ENCODE peak calls at places on chromosomes 4 and X, in five cellular contexts. One of them, this sample, is unnamed. For H3K4me1, the result is how much of the 10 kb centered on the place peaks cover.

GRCh38 chr4:183142566-183143545 is 43.8 kb downstream of the WWC2 start:
- DNase-seq in MM.1S: no peak
- DNase-seq in neural progenitor cell: no peak
- DNase-seq in IMR-90: peak
- DNase-seq in endodermal cell: no peak
- DNase-seq in this sample: peak

GRCh38 chrX:45295587-45295986 is 94.9 kb upstream of the DIPK2B start:
- DNase-seq in neural progenitor cell: no peak
- DNase-seq in MM.1S: no peak
- DNase-seq in endodermal cell: no peak
- DNase-seq in IMR-90: peak
- DNase-seq in this sample: peak

GRCh38 chr4:7828926-7829325 is 110.7 kb downstream of the AFAP1 start:
- DNase-seq in MM.1S: no peak
- DNase-seq in endodermal cell: no peak
- DNase-seq in neural progenitor cell: no peak
- DNase-seq in IMR-90: peak
- DNase-seq in this sample: peak

GRCh38 chr4:6366581-6366980 is 96.9 kb downstream of the WFS1 start:
- DNase-seq in neural progenitor cell: no peak
- DNase-seq in IMR-90: no peak
- DNase-seq in MM.1S: no peak
- DNase-seq in endodermal cell: no peak
- DNase-seq in this sample: no peak

GRCh38 chrX:137428251-137428661 is 137.7 kb upstream of the ZIC3 start:
- DNase-seq in neural progenitor cell: peak
- DNase-seq in endodermal cell: peak
- DNase-seq in IMR-90: no peak
- DNase-seq in MM.1S: no peak
- DNase-seq in this sample: no peak

GRCh38 chr4:23368081-23368697 is 521.7 kb downstream of the PPARGC1A start:
- DNase-seq in IMR-90: peak
- DNase-seq in MM.1S: no peak
- DNase-seq in neural progenitor cell: peak
- DNase-seq in endodermal cell: peak
- DNase-seq in this sample: no peak

GRCh38 chr4:38889143-38889542 is 21.5 kb downstream of the FAM114A1 start:
- DNase-seq in neural progenitor cell: no peak
- DNase-seq in IMR-90: peak
- DNase-seq in MM.1S: peak
- DNase-seq in endodermal cell: no peak
- DNase-seq in this sample: peak

GRCh38 chr4:124483043-124483906 is 229.3 kb downstream of the ANKRD50 start:
- DNase-seq in endodermal cell: peak
- DNase-seq in MM.1S: no peak
- DNase-seq in IMR-90: peak
- DNase-seq in neural progenitor cell: peak
- DNase-seq in this sample: peak

GRCh38 chr4:162075691-162076090 is 88.1 kb downstream of the FSTL5 start:
- DNase-seq in MM.1S: no peak
- DNase-seq in IMR-90: no peak
- DNase-seq in endodermal cell: no peak
- DNase-seq in neural progenitor cell: no peak
- DNase-seq in this sample: peak

GRCh38 chr4:121070696-121071639 is 1.4 kb downstream of the NDNF start:
- DNase-seq in MM.1S: peak
- DNase-seq in neural progenitor cell: peak
- DNase-seq in endodermal cell: peak
- DNase-seq in IMR-90: no peak
- DNase-seq in this sample: no peak

GRCh38 chr4:41287005-41287404 is 30.3 kb downstream of the UCHL1 start:
- DNase-seq in IMR-90: peak
- DNase-seq in neural progenitor cell: no peak
- DNase-seq in endodermal cell: no peak
- DNase-seq in MM.1S: no peak
- DNase-seq in this sample: no peak

GRCh38 chr4:90845777-90846176 is 718.6 kb downstream of the CCSER1 start:
- DNase-seq in MM.1S: peak
- DNase-seq in endodermal cell: no peak
- DNase-seq in IMR-90: no peak
- DNase-seq in neural progenitor cell: no peak
- DNase-seq in this sample: peak

GRCh38 chr4:152398060-152398459 is 137.8 kb downstream of the FBXW7 start:
- DNase-seq in endodermal cell: no peak
- DNase-seq in MM.1S: no peak
- DNase-seq in neural progenitor cell: peak
- DNase-seq in IMR-90: peak
- DNase-seq in this sample: no peak

GRCh38 chrX:45903781-45904201 is 641.4 kb downstream of the ZNF674 start:
- DNase-seq in endodermal cell: peak
- DNase-seq in IMR-90: no peak
- DNase-seq in MM.1S: no peak
- DNase-seq in neural progenitor cell: peak
- DNase-seq in this sample: no peak

GRCh38 chr4:156255608-156256007 is 301.9 kb upstream of the CTSO start:
- DNase-seq in endodermal cell: no peak
- DNase-seq in neural progenitor cell: no peak
- DNase-seq in MM.1S: no peak
- DNase-seq in IMR-90: no peak
- DNase-seq in this sample: peak

GRCh38 chrX:34656842-34657780 is at the start of gene TMEM47:
- DNase-seq in neural progenitor cell: peak
- DNase-seq in MM.1S: no peak
- DNase-seq in IMR-90: peak
- DNase-seq in endodermal cell: peak
- DNase-seq in this sample: peak

GRCh38 chr4:81786063-81786763 is 314.5 kb upstream of the RASGEF1B start:
- DNase-seq in MM.1S: peak
- DNase-seq in neural progenitor cell: no peak
- DNase-seq in IMR-90: no peak
- DNase-seq in endodermal cell: no peak
- DNase-seq in this sample: no peak

GRCh38 chr4:110612631-110613269 is 10.1 kb downstream of the PITX2 start:
- DNase-seq in IMR-90: no peak
- DNase-seq in endodermal cell: peak
- DNase-seq in neural progenitor cell: no peak
- DNase-seq in MM.1S: no peak
- DNase-seq in this sample: no peak

GRCh38 chr4:8028368-8028767 is 88.7 kb upstream of the AFAP1 start:
- DNase-seq in MM.1S: no peak
- DNase-seq in IMR-90: no peak
- DNase-seq in neural progenitor cell: no peak
- DNase-seq in endodermal cell: no peak
- DNase-seq in this sample: no peak

GRCh38 chr4:2869659-2870058 is 26.0 kb downstream of the ADD1 start:
- DNase-seq in endodermal cell: no peak
- DNase-seq in MM.1S: no peak
- DNase-seq in neural progenitor cell: no peak
- DNase-seq in IMR-90: no peak
- DNase-seq in this sample: no peak
- H3K4me1 ChIP-seq in endodermal cell: under half
- H3K4me1 ChIP-seq in MM.1S: under half
- H3K4me1 ChIP-seq in neural progenitor cell: under half
- H3K4me1 ChIP-seq in IMR-90: under half
- H3K4me1 ChIP-seq in this sample: under half

GRCh38 chr4:1495416-1496115 is 89.3 kb upstream of the NKX1-1 start:
- DNase-seq in neural progenitor cell: no peak
- DNase-seq in endodermal cell: peak
- DNase-seq in MM.1S: no peak
- DNase-seq in IMR-90: no peak
- DNase-seq in this sample: no peak

GRCh38 chr4:1492636-1493539 is 86.6 kb upstream of the NKX1-1 start:
- DNase-seq in endodermal cell: peak
- DNase-seq in MM.1S: no peak
- DNase-seq in IMR-90: no peak
- DNase-seq in neural progenitor cell: no peak
- DNase-seq in this sample: no peak

GRCh38 chr4:1493540-1494287 is 87.5 kb upstream of the NKX1-1 start:
- DNase-seq in endodermal cell: no peak
- DNase-seq in IMR-90: no peak
- DNase-seq in MM.1S: no peak
- DNase-seq in neural progenitor cell: no peak
- DNase-seq in this sample: no peak

GRCh38 chr4:1496116-1496642 is 89.9 kb upstream of the NKX1-1 start:
- DNase-seq in MM.1S: no peak
- DNase-seq in IMR-90: no peak
- DNase-seq in endodermal cell: peak
- DNase-seq in neural progenitor cell: no peak
- DNase-seq in this sample: no peak

GRCh38 chr4:1494416-1495315 is 88.4 kb upstream of the NKX1-1 start:
- DNase-seq in IMR-90: no peak
- DNase-seq in endodermal cell: no peak
- DNase-seq in neural progenitor cell: no peak
- DNase-seq in MM.1S: no peak
- DNase-seq in this sample: no peak
- H3K9ac ChIP-seq in IMR-90: no peak
- H3K9ac ChIP-seq in endodermal cell: no peak
- H3K9ac ChIP-seq in neural progenitor cell: no peak
- H3K9ac ChIP-seq in MM.1S: no peak
- H3K9ac ChIP-seq in this sample: no peak

GRCh38 chrX:2693123-2693438 is 2.0 kb downstream of the CD99 start:
- DNase-seq in IMR-90: no peak
- DNase-seq in MM.1S: no peak
- DNase-seq in endodermal cell: no peak
- DNase-seq in neural progenitor cell: no peak
- DNase-seq in this sample: no peak

GRCh38 chrX:2690856-2691542 is at the start of gene CD99:
- DNase-seq in IMR-90: peak
- DNase-seq in neural progenitor cell: peak
- DNase-seq in endodermal cell: peak
- DNase-seq in MM.1S: peak
- DNase-seq in this sample: peak

GRCh38 chrX:2693526-2694002 is 2.5 kb downstream of the CD99 start:
- DNase-seq in neural progenitor cell: no peak
- DNase-seq in IMR-90: no peak
- DNase-seq in MM.1S: no peak
- DNase-seq in endodermal cell: no peak
- DNase-seq in this sample: no peak

GRCh38 chrX:2691543-2692220 is 587 bp downstream of the CD99 start:
- DNase-seq in neural progenitor cell: peak
- DNase-seq in MM.1S: no peak
- DNase-seq in endodermal cell: no peak
- DNase-seq in IMR-90: peak
- DNase-seq in this sample: peak

DNA sequence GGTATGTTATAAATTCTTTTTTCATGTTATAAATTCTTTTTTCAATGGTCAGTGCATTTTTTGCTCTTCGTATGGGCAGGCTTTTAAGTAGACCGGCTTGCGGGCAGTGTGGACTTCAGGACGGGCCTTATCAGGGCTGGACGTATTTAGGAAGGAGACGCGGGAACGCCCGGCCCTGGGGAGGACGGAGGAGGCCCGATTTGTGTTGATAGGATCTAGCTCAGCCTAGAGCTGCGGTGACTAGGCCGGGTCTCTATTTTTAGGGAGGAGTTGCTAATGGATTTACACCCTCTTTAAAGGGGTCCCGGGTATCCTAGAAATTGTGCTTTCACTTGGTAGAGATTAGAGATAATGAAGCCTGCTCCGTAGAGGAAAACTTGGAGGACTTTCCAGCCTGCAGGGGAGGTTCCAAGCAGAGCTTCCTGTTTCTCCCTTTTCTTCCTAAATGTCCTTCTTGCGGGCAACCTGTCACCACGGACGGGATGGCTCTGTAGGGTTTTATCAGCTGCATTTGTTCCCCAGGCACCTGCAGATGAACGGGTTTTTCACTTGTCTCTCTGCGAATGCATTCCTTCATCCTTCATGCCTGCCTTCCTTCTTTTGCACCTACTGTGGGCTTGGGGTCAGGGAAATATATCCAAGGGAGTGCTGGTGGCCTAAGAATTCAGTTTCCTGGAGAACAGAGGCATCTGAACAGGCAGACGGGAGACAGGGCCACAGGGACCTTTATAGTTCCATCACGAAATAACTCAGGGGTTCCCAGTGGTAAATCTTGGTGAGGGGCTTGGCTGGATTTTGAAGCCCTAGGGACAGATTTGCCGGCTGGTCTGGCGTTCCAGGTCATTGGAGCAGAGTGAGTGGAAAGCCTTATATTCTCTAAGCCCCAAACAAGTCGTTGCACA is 1.4 kb downstream of the CD99 start:
- DNase-seq in neural progenitor cell: peak
- DNase-seq in IMR-90: peak
- DNase-seq in MM.1S: no peak
- DNase-seq in endodermal cell: peak
- DNase-seq in this sample: peak
- H3K4me1 ChIP-seq in neural progenitor cell: under half
- H3K4me1 ChIP-seq in IMR-90: under half
- H3K4me1 ChIP-seq in MM.1S: under half
- H3K4me1 ChIP-seq in endodermal cell: under half
- H3K4me1 ChIP-seq in this sample: under half

GRCh38 chr4:73676881-73677323 is 56.7 kb upstream of the RASSF6 start:
- DNase-seq in neural progenitor cell: no peak
- DNase-seq in MM.1S: no peak
- DNase-seq in IMR-90: peak
- DNase-seq in endodermal cell: no peak
- DNase-seq in this sample: peak

GRCh38 chr4:73676136-73676535 is 55.9 kb upstream of the RASSF6 start:
- DNase-seq in MM.1S: no peak
- DNase-seq in endodermal cell: no peak
- DNase-seq in neural progenitor cell: no peak
- DNase-seq in IMR-90: no peak
- DNase-seq in this sample: no peak

GRCh38 chr4:73675623-73676022 is 55.4 kb upstream of the RASSF6 start:
- DNase-seq in neural progenitor cell: no peak
- DNase-seq in IMR-90: no peak
- DNase-seq in endodermal cell: no peak
- DNase-seq in MM.1S: no peak
- DNase-seq in this sample: no peak

GRCh38 chr4:73673286-73673685 is 53.0 kb upstream of the RASSF6 start:
- DNase-seq in endodermal cell: no peak
- DNase-seq in IMR-90: no peak
- DNase-seq in MM.1S: no peak
- DNase-seq in neural progenitor cell: no peak
- DNase-seq in this sample: no peak

GRCh38 chr4:73674451-73674919 is 54.2 kb upstream of the RASSF6 start:
- DNase-seq in endodermal cell: no peak
- DNase-seq in IMR-90: peak
- DNase-seq in neural progenitor cell: no peak
- DNase-seq in MM.1S: no peak
- DNase-seq in this sample: no peak
- H3K9ac ChIP-seq in endodermal cell: no peak
- H3K9ac ChIP-seq in IMR-90: no peak
- H3K9ac ChIP-seq in neural progenitor cell: no peak
- H3K9ac ChIP-seq in MM.1S: no peak
- H3K9ac ChIP-seq in this sample: no peak

GRCh38 chr4:3470244-3471097 is 7.4 kb downstream of the DOK7 start:
- DNase-seq in IMR-90: peak
- DNase-seq in neural progenitor cell: peak
- DNase-seq in MM.1S: no peak
- DNase-seq in endodermal cell: no peak
- DNase-seq in this sample: peak
- H3K4me1 ChIP-seq in IMR-90: under half
- H3K4me1 ChIP-seq in neural progenitor cell: under half
- H3K4me1 ChIP-seq in MM.1S: under half
- H3K4me1 ChIP-seq in endodermal cell: under half
- H3K4me1 ChIP-seq in this sample: under half